ENCODE peak calls at places on chromosomes 16 and 17, in four cellular contexts. G is heart right ventricle; A is amygdala; Q is stimulated activated CD8-positive, alpha-beta memory T cell treated with anti-CD3 and anti-CD28 coated beads, Interleukin-4, amount 100 ng/mL, for 4 hours. B is an unnamed sample.

GRCh38 chr16:81907681-81908080 is 103.6 kb downstream of the SDR42E1 start:
- DNase-seq in A (no peak), Q (no peak), G (no peak), B (no peak)

GRCh38 chr17:80005360-80006338 is 30.0 kb downstream of the TBC1D16 start:
- DNase-seq in G (peak), Q (no peak), A (no peak), B (no peak)

GRCh38 chr17:52148969-52149351 is 9.6 kb downstream of the CA10 start:
- DNase-seq in A (no peak), G (no peak), Q (no peak), B (no peak)

GRCh38 chr17:320809-321385 is 31.7 kb downstream of the RPH3AL start:
- DNase-seq in A (no peak), Q (no peak), G (no peak), B (no peak)

GRCh38 chr17:37710344-37710886 is 34.4 kb downstream of the HNF1B start:
- DNase-seq in A (no peak), Q (no peak), G (no peak), B (no peak)

GRCh38 chr17:31902693-31903092 is 1.2 kb upstream of the UTP6 start:
- DNase-seq in A (no peak), Q (no peak), G (no peak), B (no peak)

GRCh38 chr16:49019081-49019633 is 262.5 kb downstream of the CBLN1 start:
- DNase-seq in Q (no peak), G (no peak), A (no peak), B (no peak)

GRCh38 chr16:83245061-83245460 is 562.7 kb upstream of the HSBP1 start:
- DNase-seq in G (no peak), Q (no peak), A (no peak), B (no peak)

GRCh38 chr16:6777624-6778023 is 555.0 kb upstream of the RBFOX1 start:
- DNase-seq in Q (no peak), G (no peak), A (no peak), B (no peak)

GRCh38 chr17:60077672-60078519 is 825 bp downstream of the HEATR6 start:
- DNase-seq in G (no peak), A (no peak), Q (peak), B (no peak)

GRCh38 chr17:20008242-20009051 is 712 bp upstream of the SPECC1 start:
- DNase-seq in A (no peak), Q (no peak), G (peak), B (peak)

GRCh38 chr17:69734656-69735055 is 320.2 kb downstream of the MAP2K6 start:
- DNase-seq in A (no peak), G (no peak), Q (no peak), B (no peak)

GRCh38 chr16:56367764-56368163 is 57.6 kb downstream of the AMFR start:
- DNase-seq in G (no peak), A (no peak), Q (no peak), B (no peak)

GRCh38 chr16:3187798-3188674 is at the start of gene OR1F1:
- DNase-seq in A (no peak), Q (no peak), G (no peak), B (no peak)

GRCh38 chr16:89256651-89257254 is 39.2 kb downstream of the ZNF778 start:
- DNase-seq in Q (peak), A (no peak), G (no peak), B (no peak)

GRCh38 chr16:80875616-80876015 is 71.2 kb upstream of the CDYL2 start:
- DNase-seq in G (no peak), Q (no peak), A (no peak), B (no peak)

GRCh38 chr16:71894229-71894920 is 956 bp upstream of the IST1 start:
- DNase-seq in Q (peak), A (no peak), G (no peak), B (peak)

GRCh38 chr16:85645021-85645589 is 32.0 kb downstream of the GSE1 start:
- DNase-seq in Q (no peak), A (no peak), G (no peak), B (no peak)

GRCh38 chr16:21071741-21072140 is 78.9 kb downstream of the DNAH3 start:
- DNase-seq in A (no peak), Q (no peak), G (no peak), B (no peak)

GRCh38 chr17:7667616-7668406 is 17.1 kb downstream of the ATP1B2 start:
- DNase-seq in A (peak), G (no peak), Q (no peak), B (no peak)

GRCh38 chr17:8380049-8380448 is 2.9 kb downstream of the RPL26 start:
- DNase-seq in A (no peak), Q (no peak), G (no peak), B (no peak)

GRCh38 chr16:12453832-12454231 is 349.9 kb downstream of the CPPED1 start:
- DNase-seq in A (no peak), G (no peak), Q (no peak), B (no peak)